ENCODE peak calls at places on chromosomes 2 and 18, in nine cellular contexts. N, O, J, Y, B, R, W, H and Q are unnamed samples.

GRCh38 chr2:211899871-211900482 is 638.6 kb downstream of the ERBB4 start:
- DNase-seq in N (no peak), O (no peak), J (no peak), Y (no peak), B (no peak), R (no peak), W (no peak), H (no peak), Q (no peak)

GRCh38 chr18:62566199-62566598 is 43.4 kb downstream of the ZCCHC2 start:
- DNase-seq in N (no peak), O (no peak), J (peak), Y (no peak), B (no peak), R (peak), W (peak), H (no peak), Q (peak)

GRCh38 chr2:232029336-232029735 is 67.8 kb downstream of the DIS3L2 start:
- DNase-seq in N (no peak), O (no peak), J (no peak), Y (no peak), B (no peak), R (no peak), W (no peak), H (no peak), Q (no peak)

GRCh38 chr18:50651334-50651733 is 91.4 kb downstream of the MAPK4 start:
- DNase-seq in N (no peak), O (no peak), J (no peak), Y (no peak), B (no peak), R (peak), W (no peak), H (no peak), Q (no peak)

GRCh38 chr2:201888476-201888875 is 82.1 kb downstream of the CDK15 start:
- DNase-seq in N (no peak), O (no peak), J (no peak), Y (no peak), B (no peak), R (no peak), W (no peak), H (no peak), Q (no peak)

GRCh38 chr2:227818569-227819397 is 5.1 kb downstream of the CCL20 start:
- DNase-seq in N (no peak), O (no peak), J (peak), Y (no peak), B (no peak), R (peak), W (no peak), H (no peak), Q (peak)

GRCh38 chr2:179938026-179938425 is 69.1 kb downstream of the CWC22 start:
- DNase-seq in N (no peak), O (no peak), J (no peak), Y (no peak), B (no peak), R (no peak), W (no peak), H (no peak), Q (no peak)

GRCh38 chr2:83826601-83827000 is 632.5 kb downstream of the SUCLG1 start:
- DNase-seq in N (no peak), O (no peak), J (no peak), Y (no peak), B (no peak), R (no peak), W (no peak), H (no peak), Q (no peak)

GRCh38 chr2:168534926-168535325 is 78.9 kb downstream of the CERS6 start:
- DNase-seq in N (no peak), O (no peak), J (no peak), Y (no peak), B (no peak), R (no peak), W (no peak), H (no peak), Q (no peak)

GRCh38 chr2:26612522-26613240 is 28.5 kb downstream of the CIB4 start:
- DNase-seq in N (no peak), O (peak), J (peak), Y (no peak), B (no peak), R (no peak), W (no peak), H (peak), Q (no peak)

GRCh38 chr2:162573288-162573687 is 229.4 kb downstream of the GCA start:
- DNase-seq in N (no peak), O (no peak), J (no peak), Y (no peak), B (no peak), R (no peak), W (no peak), H (no peak), Q (no peak)

GRCh38 chr2:43340066-43340465 is 113.7 kb upstream of the ZFP36L2 start:
- DNase-seq in N (no peak), O (no peak), J (no peak), Y (no peak), B (no peak), R (peak), W (no peak), H (no peak), Q (no peak)

GRCh38 chr2:65096948-65097347 is 33.0 kb downstream of the RAB1A start:
- DNase-seq in N (no peak), O (no peak), J (no peak), Y (no peak), B (no peak), R (no peak), W (no peak), H (no peak), Q (no peak)

GRCh38 chr2:193476171-193476800 is 1281.6 kb upstream of the TMEFF2 start:
- DNase-seq in N (no peak), O (peak), J (no peak), Y (no peak), B (no peak), R (no peak), W (no peak), H (no peak), Q (no peak)

GRCh38 chr2:199757466-199757865 is 93.5 kb downstream of the FTCDNL1 start:
- DNase-seq in N (no peak), O (no peak), J (no peak), Y (no peak), B (peak), R (no peak), W (no peak), H (no peak), Q (no peak)

GRCh38 chr2:197993363-197993762 is 189.0 kb downstream of the PLCL1 start:
- DNase-seq in N (no peak), O (no peak), J (no peak), Y (no peak), B (no peak), R (no peak), W (no peak), H (no peak), Q (no peak)

GRCh38 chr18:30186245-30186644 is 856.3 kb downstream of the DSC3 start:
- DNase-seq in N (no peak), O (no peak), J (no peak), Y (no peak), B (no peak), R (no peak), W (no peak), H (no peak), Q (no peak)

GRCh38 chr2:50838316-50838715 is 193.6 kb downstream of the NRXN1 start:
- DNase-seq in N (no peak), O (no peak), J (no peak), Y (no peak), B (no peak), R (no peak), W (no peak), H (no peak), Q (no peak)

GRCh38 chr2:141508086-141508749 is 622.6 kb downstream of the LRP1B start:
- DNase-seq in N (no peak), O (no peak), J (no peak), Y (no peak), B (no peak), R (no peak), W (no peak), H (no peak), Q (no peak)

GRCh38 chr2:177983183-177983788 is 89.3 kb downstream of the PDE11A start:
- DNase-seq in N (peak), O (peak), J (peak), Y (no peak), B (no peak), R (peak), W (peak), H (no peak), Q (peak)

GRCh38 chr2:212032536-212033219 is 505.9 kb downstream of the ERBB4 start:
- DNase-seq in N (no peak), O (no peak), J (no peak), Y (no peak), B (no peak), R (peak), W (no peak), H (no peak), Q (no peak)

GRCh38 chr2:60405266-60405665 is 148.2 kb downstream of the BCL11A start:
- DNase-seq in N (no peak), O (no peak), J (no peak), Y (no peak), B (no peak), R (no peak), W (no peak), H (no peak), Q (no peak)

GRCh38 chr2:208999911-209000310 is 423.9 kb upstream of the MAP2 start:
- DNase-seq in N (no peak), O (no peak), J (no peak), Y (no peak), B (no peak), R (no peak), W (no peak), H (no peak), Q (no peak)

GRCh38 chr2:147782521-147782920 is 62.3 kb upstream of the ACVR2A start:
- DNase-seq in N (no peak), O (no peak), J (no peak), Y (no peak), B (no peak), R (peak), W (no peak), H (no peak), Q (no peak)

GRCh38 chr2:47323009-47323821 is 79.7 kb upstream of the MSH2 start:
- DNase-seq in N (peak), O (peak), J (peak), Y (peak), B (peak), R (peak), W (peak), H (peak), Q (peak)

GRCh38 chr2:224151680-224152310 is 112.7 kb upstream of the SERPINE2 start:
- DNase-seq in N (no peak), O (no peak), J (no peak), Y (no peak), B (no peak), R (no peak), W (no peak), H (no peak), Q (no peak)

GRCh38 chr18:79934311-79935097 is 16.9 kb downstream of the SLC66A2 start:
- DNase-seq in N (no peak), O (no peak), J (no peak), Y (no peak), B (no peak), R (no peak), W (no peak), H (peak), Q (no peak)

GRCh38 chr2:132615329-132616085 is 54.5 kb downstream of the LYPD1 start:
- DNase-seq in N (no peak), O (no peak), J (no peak), Y (no peak), B (no peak), R (no peak), W (no peak), H (no peak), Q (no peak)

GRCh38 chr2:95374916-95375471 is 27.5 kb upstream of the FAHD2A start:
- DNase-seq in N (no peak), O (no peak), J (no peak), Y (no peak), B (no peak), R (peak), W (no peak), H (no peak), Q (no peak)

GRCh38 chr2:23618696-23619530 is 233.9 kb downstream of the KLHL29 start:
- DNase-seq in N (no peak), O (no peak), J (no peak), Y (no peak), B (no peak), R (no peak), W (no peak), H (no peak), Q (no peak)

GRCh38 chr2:88692187-88692586 is 714 bp downstream of the RPIA start:
- DNase-seq in N (no peak), O (no peak), J (peak), Y (peak), B (no peak), R (peak), W (peak), H (peak), Q (peak)

GRCh38 chr2:160392201-160392600 is 101.4 kb downstream of the RBMS1 start:
- DNase-seq in N (no peak), O (no peak), J (no peak), Y (no peak), B (no peak), R (no peak), W (no peak), H (no peak), Q (no peak)

GRCh38 chr2:143840601-143841000 is 679.3 kb downstream of the ZEB2 start:
- DNase-seq in N (no peak), O (no peak), J (no peak), Y (no peak), B (no peak), R (no peak), W (no peak), H (no peak), Q (no peak)